ENCODE peak calls at places on chromosome 2, in ten cellular contexts. One of them, this sample, is unnamed.

GRCh38 chr2:235749121-235749780 is 255.4 kb downstream of the AGAP1 start:
- DNase-seq in tibial artery: no peak
- DNase-seq in GM06990: no peak
- DNase-seq in testis: no peak
- DNase-seq in HCT116: no peak
- DNase-seq in CD8-positive, alpha-beta T cell: no peak
- DNase-seq in BJ: peak; percentile 61
- DNase-seq in DND-41: no peak
- DNase-seq in uterus: no peak
- DNase-seq in psoas muscle: no peak
- DNase-seq in this sample: peak; percentile 22

GRCh38 chr2:54508521-54508920 is 52.4 kb downstream of the SPTBN1 start:
- DNase-seq in BJ: no peak
- DNase-seq in uterus: no peak
- DNase-seq in GM06990: no peak
- DNase-seq in psoas muscle: no peak
- DNase-seq in CD8-positive, alpha-beta T cell: no peak
- DNase-seq in DND-41: no peak
- DNase-seq in tibial artery: no peak
- DNase-seq in testis: peak; percentile 65
- DNase-seq in HCT116: no peak
- DNase-seq in this sample: no peak

GRCh38 chr2:10620481-10620880 is 69.3 kb downstream of the NOL10 start:
- DNase-seq in uterus: no peak
- DNase-seq in testis: no peak
- DNase-seq in HCT116: no peak
- DNase-seq in GM06990: peak; percentile 6
- DNase-seq in CD8-positive, alpha-beta T cell: no peak
- DNase-seq in DND-41: no peak
- DNase-seq in psoas muscle: no peak
- DNase-seq in tibial artery: no peak
- DNase-seq in BJ: peak; percentile 60
- DNase-seq in this sample: peak; percentile 50

GRCh38 chr2:44170337-44170736 is 1.7 kb downstream of the PPM1B start:
- DNase-seq in BJ: no peak
- DNase-seq in testis: no peak
- DNase-seq in HCT116: no peak
- DNase-seq in psoas muscle: no peak
- DNase-seq in DND-41: no peak
- DNase-seq in uterus: no peak
- DNase-seq in GM06990: no peak
- DNase-seq in tibial artery: no peak
- DNase-seq in CD8-positive, alpha-beta T cell: no peak
- DNase-seq in this sample: no peak

GRCh38 chr2:177265834-177266817 is 1.6 kb upstream of the NFE2L2 start:
- DNase-seq in DND-41: peak; percentile 48
- DNase-seq in tibial artery: no peak
- DNase-seq in uterus: no peak
- DNase-seq in HCT116: no peak
- DNase-seq in psoas muscle: no peak
- DNase-seq in BJ: no peak
- DNase-seq in testis: no peak
- DNase-seq in CD8-positive, alpha-beta T cell: no peak
- DNase-seq in GM06990: peak; percentile 25
- DNase-seq in this sample: no peak

GRCh38 chr2:11764359-11764758 is 17.9 kb downstream of the LPIN1 start:
- DNase-seq in CD8-positive, alpha-beta T cell: no peak
- DNase-seq in tibial artery: no peak
- DNase-seq in HCT116: no peak
- DNase-seq in psoas muscle: peak; percentile 46
- DNase-seq in testis: no peak
- DNase-seq in GM06990: no peak
- DNase-seq in DND-41: no peak
- DNase-seq in BJ: no peak
- DNase-seq in uterus: no peak
- DNase-seq in this sample: no peak

GRCh38 chr2:240429872-240430491 is 5.5 kb upstream of the GPC1 start:
- DNase-seq in HCT116: no peak
- DNase-seq in CD8-positive, alpha-beta T cell: no peak
- DNase-seq in psoas muscle: no peak
- DNase-seq in GM06990: no peak
- DNase-seq in testis: peak; percentile 12
- DNase-seq in BJ: no peak
- DNase-seq in tibial artery: peak; percentile 59
- DNase-seq in DND-41: no peak
- DNase-seq in uterus: no peak
- DNase-seq in this sample: no peak

GRCh38 chr2:96353032-96353561 is 17.5 kb downstream of the NCAPH start:
- DNase-seq in uterus: peak; percentile 68
- DNase-seq in HCT116: no peak
- DNase-seq in testis: peak; percentile 83
- DNase-seq in CD8-positive, alpha-beta T cell: no peak
- DNase-seq in GM06990: no peak
- DNase-seq in psoas muscle: peak; percentile 73
- DNase-seq in DND-41: no peak
- DNase-seq in tibial artery: peak; percentile 85
- DNase-seq in BJ: no peak
- DNase-seq in this sample: peak; percentile 77

GRCh38 chr2:149766339-149766738 is 178.8 kb upstream of the MMADHC start:
- DNase-seq in psoas muscle: no peak
- DNase-seq in HCT116: no peak
- DNase-seq in BJ: no peak
- DNase-seq in GM06990: no peak
- DNase-seq in CD8-positive, alpha-beta T cell: no peak
- DNase-seq in DND-41: no peak
- DNase-seq in tibial artery: no peak
- DNase-seq in uterus: no peak
- DNase-seq in testis: no peak
- DNase-seq in this sample: no peak

GRCh38 chr2:190882831-190883582 is 2.4 kb downstream of the GLS start:
- DNase-seq in DND-41: no peak
- DNase-seq in psoas muscle: no peak
- DNase-seq in testis: no peak
- DNase-seq in HCT116: no peak
- DNase-seq in tibial artery: no peak
- DNase-seq in uterus: no peak
- DNase-seq in CD8-positive, alpha-beta T cell: no peak
- DNase-seq in GM06990: no peak
- DNase-seq in BJ: no peak
- DNase-seq in this sample: no peak

GRCh38 chr2:106562232-106562631 is 75.1 kb downstream of the CD8B2 start:
- DNase-seq in DND-41: no peak
- DNase-seq in BJ: no peak
- DNase-seq in testis: no peak
- DNase-seq in HCT116: no peak
- DNase-seq in CD8-positive, alpha-beta T cell: no peak
- DNase-seq in psoas muscle: no peak
- DNase-seq in GM06990: no peak
- DNase-seq in tibial artery: no peak
- DNase-seq in uterus: no peak
- DNase-seq in this sample: no peak

DNA sequence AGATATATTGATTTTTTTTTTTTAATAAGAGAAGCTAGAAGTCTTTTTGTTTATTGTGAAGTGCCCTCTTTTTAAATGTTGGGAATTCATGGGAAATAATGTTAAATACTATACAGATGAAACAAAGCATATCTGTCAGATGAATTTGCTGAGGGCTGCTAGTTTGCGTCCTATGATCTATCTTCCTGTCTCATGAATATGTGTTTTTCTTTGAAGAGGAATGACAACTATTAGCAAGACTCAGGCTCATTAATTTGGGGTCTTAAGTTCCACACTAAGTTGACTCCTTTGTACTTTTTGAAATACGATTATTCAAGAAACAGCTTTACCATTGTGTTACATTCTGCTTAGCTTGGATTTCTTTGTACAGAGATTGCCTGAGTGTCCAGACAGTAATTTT is 57.9 kb downstream of the AGFG1 start:
- DNase-seq in GM06990: no peak
- DNase-seq in testis: no peak
- DNase-seq in tibial artery: no peak
- DNase-seq in BJ: no peak
- DNase-seq in DND-41: no peak
- DNase-seq in HCT116: no peak
- DNase-seq in CD8-positive, alpha-beta T cell: no peak
- DNase-seq in psoas muscle: no peak
- DNase-seq in uterus: no peak
- DNase-seq in this sample: no peak
- H3K36me3 ChIP-seq in GM06990: no peaks in the 10 kb centered on the region
- H3K36me3 ChIP-seq in testis: no peaks in the 10 kb centered on the region
- H3K36me3 ChIP-seq in tibial artery: peaks cover 36% of the 10 kb centered on the region
- H3K36me3 ChIP-seq in BJ: no peaks in the 10 kb centered on the region
- H3K36me3 ChIP-seq in DND-41: peaks cover 58% of the 10 kb centered on the region
- H3K36me3 ChIP-seq in HCT116: no peaks in the 10 kb centered on the region
- H3K36me3 ChIP-seq in CD8-positive, alpha-beta T cell: peaks cover 26% of the 10 kb centered on the region
- H3K36me3 ChIP-seq in psoas muscle: no peaks in the 10 kb centered on the region
- H3K36me3 ChIP-seq in uterus: no peaks in the 10 kb centered on the region
- H3K36me3 ChIP-seq in this sample: peaks cover 9% of the 10 kb centered on the region

GRCh38 chr2:15591373-15591691 is 336 bp upstream of the DDX1 start:
- DNase-seq in testis: no peak
- DNase-seq in CD8-positive, alpha-beta T cell: no peak
- DNase-seq in tibial artery: no peak
- DNase-seq in DND-41: no peak
- DNase-seq in GM06990: no peak
- DNase-seq in HCT116: no peak
- DNase-seq in psoas muscle: no peak
- DNase-seq in BJ: no peak
- DNase-seq in uterus: no peak
- DNase-seq in this sample: no peak

GRCh38 chr2:15588329-15588919 is 3.2 kb upstream of the DDX1 start:
- DNase-seq in HCT116: peak; percentile 53
- DNase-seq in testis: peak; percentile 77
- DNase-seq in GM06990: no peak
- DNase-seq in uterus: peak; percentile 15
- DNase-seq in psoas muscle: peak; percentile 39
- DNase-seq in CD8-positive, alpha-beta T cell: no peak
- DNase-seq in BJ: no peak
- DNase-seq in DND-41: peak; percentile 49
- DNase-seq in tibial artery: no peak
- DNase-seq in this sample: peak; percentile 68

GRCh38 chr2:15593327-15593705 is 1.6 kb downstream of the DDX1 start:
- DNase-seq in tibial artery: no peak
- DNase-seq in uterus: no peak
- DNase-seq in GM06990: no peak
- DNase-seq in testis: no peak
- DNase-seq in DND-41: no peak
- DNase-seq in CD8-positive, alpha-beta T cell: no peak
- DNase-seq in HCT116: no peak
- DNase-seq in BJ: no peak
- DNase-seq in psoas muscle: no peak
- DNase-seq in this sample: no peak

GRCh38 chr2:15594291-15595256 is 2.9 kb downstream of the DDX1 start:
- DNase-seq in uterus: no peak
- DNase-seq in BJ: no peak
- DNase-seq in psoas muscle: no peak
- DNase-seq in tibial artery: no peak
- DNase-seq in HCT116: no peak
- DNase-seq in CD8-positive, alpha-beta T cell: no peak
- DNase-seq in GM06990: no peak
- DNase-seq in DND-41: no peak
- DNase-seq in testis: no peak
- DNase-seq in this sample: no peak

DNA sequence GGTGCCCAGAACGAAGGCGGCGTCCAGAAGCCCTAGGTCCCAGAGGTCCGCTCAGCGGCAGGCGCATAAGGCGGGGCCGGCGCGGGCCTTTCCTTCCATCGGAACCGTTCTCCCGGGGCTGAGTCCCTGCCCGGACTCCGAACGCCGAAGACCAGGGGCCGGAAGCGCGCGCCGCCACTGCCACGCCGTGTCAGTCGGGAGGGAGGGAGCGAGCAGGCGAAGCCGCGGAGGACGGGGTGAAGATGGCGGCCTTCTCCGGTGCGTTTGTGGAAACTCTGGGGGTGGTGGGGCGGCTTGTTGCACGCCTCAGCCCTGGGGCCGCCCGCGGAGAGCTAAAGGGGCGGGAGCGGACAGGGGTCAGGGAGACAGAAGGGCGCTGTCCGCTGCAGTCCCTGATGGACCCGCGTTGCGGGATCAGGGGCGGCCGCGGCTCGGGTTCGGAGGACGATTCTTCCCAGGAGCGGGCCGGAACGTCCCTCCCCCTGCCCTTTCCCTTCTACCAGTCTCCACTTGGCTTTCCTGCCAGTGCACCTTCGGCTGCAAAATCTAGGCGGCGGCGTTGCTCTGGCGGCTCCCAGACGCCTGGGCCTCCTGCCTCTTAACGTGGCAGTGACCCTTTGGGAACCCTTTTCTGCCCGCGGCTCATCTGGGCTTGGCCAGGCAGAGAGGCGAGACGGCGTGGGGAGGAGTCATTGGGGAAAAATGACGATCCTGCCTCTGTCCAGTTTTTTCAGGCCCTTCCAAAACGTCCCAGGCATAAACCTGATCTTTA is at the start of gene DDX1:
- DNase-seq in tibial artery: peak; percentile 90
- DNase-seq in BJ: peak; percentile 20
- DNase-seq in HCT116: peak; percentile 54
- DNase-seq in GM06990: peak; percentile 93
- DNase-seq in testis: peak; percentile 86
- DNase-seq in CD8-positive, alpha-beta T cell: peak; percentile 82
- DNase-seq in uterus: peak; percentile 65
- DNase-seq in DND-41: peak; percentile 85
- DNase-seq in psoas muscle: peak; percentile 83
- DNase-seq in this sample: peak; percentile 67
- TF ChIP-seq CTCF in tibial artery: no peak
- TF ChIP-seq CTCF in BJ: peak; percentile 6
- TF ChIP-seq CTCF in HCT116: no peak
- TF ChIP-seq CTCF in GM06990: no peak
- TF ChIP-seq CTCF in testis: no peak
- TF ChIP-seq CTCF in CD8-positive, alpha-beta T cell: no peak
- TF ChIP-seq CTCF in uterus: no peak
- TF ChIP-seq CTCF in DND-41: no peak
- TF ChIP-seq CTCF in psoas muscle: no peak
- TF ChIP-seq CTCF in this sample: no peak

GRCh38 chr2:241706539-241706938 is 4.7 kb downstream of the ING5 start:
- DNase-seq in uterus: no peak
- DNase-seq in BJ: no peak
- DNase-seq in HCT116: no peak
- DNase-seq in testis: no peak
- DNase-seq in tibial artery: no peak
- DNase-seq in psoas muscle: no peak
- DNase-seq in GM06990: no peak
- DNase-seq in DND-41: no peak
- DNase-seq in CD8-positive, alpha-beta T cell: no peak
- DNase-seq in this sample: no peak
- H3K36me3 ChIP-seq in uterus: no peaks in the 10 kb centered on the region
- H3K36me3 ChIP-seq in BJ: peaks cover 6% of the 10 kb centered on the region
- H3K36me3 ChIP-seq in HCT116: peaks cover 48% of the 10 kb centered on the region
- H3K36me3 ChIP-seq in testis: no peaks in the 10 kb centered on the region
- H3K36me3 ChIP-seq in tibial artery: peaks cover 59% of the 10 kb centered on the region
- H3K36me3 ChIP-seq in psoas muscle: peaks cover 3% of the 10 kb centered on the region
- H3K36me3 ChIP-seq in GM06990: peaks cover 9% of the 10 kb centered on the region
- H3K36me3 ChIP-seq in DND-41: peaks cover 68% of the 10 kb centered on the region
- H3K36me3 ChIP-seq in CD8-positive, alpha-beta T cell: peaks cover 16% of the 10 kb centered on the region
- H3K36me3 ChIP-seq in this sample: peaks cover 44% of the 10 kb centered on the region

DNA sequence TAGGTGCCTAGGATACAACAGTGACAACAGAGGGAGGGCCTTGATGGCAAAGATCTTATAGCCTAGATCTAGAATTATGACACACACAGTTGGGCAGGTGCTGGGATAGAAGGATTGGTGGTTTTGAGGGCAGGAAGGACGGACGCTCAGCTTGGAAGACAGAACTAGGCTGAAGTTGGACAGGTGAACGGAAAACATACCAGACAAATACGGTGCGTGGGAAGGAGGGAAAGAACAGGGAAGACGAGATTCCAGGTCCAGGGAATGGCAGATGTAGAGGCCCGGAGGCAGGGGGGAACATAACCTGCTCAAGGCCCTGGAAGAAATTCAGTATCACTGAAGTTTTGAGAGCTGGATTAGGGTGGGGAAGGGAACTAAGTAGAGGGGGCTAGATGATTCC is 40.8 kb downstream of the CRACDL start:
- DNase-seq in GM06990: no peak
- DNase-seq in psoas muscle: no peak
- DNase-seq in uterus: no peak
- DNase-seq in BJ: no peak
- DNase-seq in DND-41: no peak
- DNase-seq in tibial artery: no peak
- DNase-seq in CD8-positive, alpha-beta T cell: no peak
- DNase-seq in testis: no peak
- DNase-seq in HCT116: no peak
- DNase-seq in this sample: no peak
- TF ChIP-seq CTCF in GM06990: no peak
- TF ChIP-seq CTCF in psoas muscle: no peak
- TF ChIP-seq CTCF in uterus: no peak
- TF ChIP-seq CTCF in BJ: no peak
- TF ChIP-seq CTCF in DND-41: no peak
- TF ChIP-seq CTCF in tibial artery: no peak
- TF ChIP-seq CTCF in CD8-positive, alpha-beta T cell: no peak
- TF ChIP-seq CTCF in testis: no peak
- TF ChIP-seq CTCF in HCT116: no peak
- TF ChIP-seq CTCF in this sample: no peak